ENCODE peak calls at places on chromosome 7, in ten cellular contexts. C, B, L, E, G, F, O, A, R and N are unnamed samples.

GRCh38 chr7:138186951-138187351 is 110.7 kb downstream of the AKR1D1 start:
- DNase-seq in C (no peak), B (peak), L (no peak), E (no peak), G (peak), F (no peak), O (peak), A (no peak), R (peak), N (no peak)

GRCh38 chr7:28408974-28409715 is 3.2 kb upstream of the CREB5 start:
- DNase-seq in C (peak), B (peak), L (peak), E (peak), G (peak), F (peak), O (peak), A (peak), R (peak), N (peak)

GRCh38 chr7:30445770-30446169 is 32.8 kb downstream of the NOD1 start:
- DNase-seq in C (peak), B (no peak), L (no peak), E (peak), G (no peak), F (peak), O (no peak), A (no peak), R (peak), N (peak)

GRCh38 chr7:96076350-96076707 is 245.6 kb downstream of the SLC25A13 start:
- DNase-seq in C (no peak), B (no peak), L (peak), E (no peak), G (no peak), F (no peak), O (peak), A (no peak), R (no peak), N (peak)

GRCh38 chr7:8115547-8116402 is 146.2 kb downstream of the ICA1 start:
- DNase-seq in C (no peak), B (no peak), L (no peak), E (no peak), G (no peak), F (no peak), O (no peak), A (no peak), R (no peak), N (no peak)

GRCh38 chr7:7565746-7566650 is 686 bp upstream of the MIOS start:
- DNase-seq in C (no peak), B (peak), L (no peak), E (no peak), G (peak), F (no peak), O (no peak), A (no peak), R (no peak), N (no peak)

GRCh38 chr7:1377111-1377909 is 82.0 kb downstream of the MICALL2 start:
- DNase-seq in C (no peak), B (no peak), L (no peak), E (no peak), G (peak), F (no peak), O (no peak), A (no peak), R (no peak), N (no peak)

GRCh38 chr7:64045301-64046040 is at the start of gene ZNF727:
- DNase-seq in C (peak), B (no peak), L (peak), E (no peak), G (no peak), F (no peak), O (no peak), A (peak), R (no peak), N (no peak)

GRCh38 chr7:18762189-18762588 is 266.6 kb downstream of the HDAC9 start:
- DNase-seq in C (no peak), B (no peak), L (no peak), E (no peak), G (no peak), F (peak), O (no peak), A (no peak), R (peak), N (no peak)

GRCh38 chr7:78203042-78203720 is 404.6 kb downstream of the PHTF2 start:
- DNase-seq in C (no peak), B (no peak), L (no peak), E (no peak), G (no peak), F (peak), O (no peak), A (no peak), R (peak), N (no peak)

GRCh38 chr7:73569042-73569608 is 9.3 kb downstream of the TBL2 start:
- DNase-seq in C (no peak), B (no peak), L (no peak), E (no peak), G (no peak), F (no peak), O (no peak), A (no peak), R (no peak), N (no peak)

GRCh38 chr7:41769162-41769561 is 66.3 kb upstream of the INHBA start:
- DNase-seq in C (no peak), B (no peak), L (no peak), E (no peak), G (no peak), F (no peak), O (no peak), A (no peak), R (no peak), N (no peak)

GRCh38 chr7:69739182-69739581 is 140.9 kb downstream of the AUTS2 start:
- DNase-seq in C (no peak), B (no peak), L (no peak), E (no peak), G (no peak), F (no peak), O (no peak), A (no peak), R (no peak), N (no peak)

GRCh38 chr7:139118234-139118802 is 8.8 kb upstream of the ZC3HAV1 start:
- DNase-seq in C (no peak), B (peak), L (no peak), E (no peak), G (peak), F (peak), O (no peak), A (no peak), R (peak), N (no peak)

GRCh38 chr7:82442492-82443043 is 1.0 kb downstream of the CACNA2D1 start:
- DNase-seq in C (peak), B (no peak), L (peak), E (no peak), G (no peak), F (no peak), O (no peak), A (peak), R (peak), N (peak)

GRCh38 chr7:139362302-139362701 is 2.6 kb downstream of the LUC7L2 start:
- DNase-seq in C (no peak), B (no peak), L (peak), E (no peak), G (no peak), F (peak), O (no peak), A (no peak), R (peak), N (no peak)

GRCh38 chr7:116340201-116340847 is 130.0 kb downstream of the TES start:
- DNase-seq in C (no peak), B (peak), L (no peak), E (no peak), G (no peak), F (no peak), O (no peak), A (no peak), R (peak), N (no peak)

GRCh38 chr7:2040201-2040892 is 192.4 kb downstream of the MAD1L1 start:
- DNase-seq in C (no peak), B (no peak), L (no peak), E (no peak), G (no peak), F (no peak), O (no peak), A (no peak), R (no peak), N (no peak)